ENCODE peak calls at places on chromosomes 7 and 10, in nine cellular contexts. Y is GM23338, X is PC-3, A is hepatocyte, I is GM23248, J is OCI-LY7, N is SK-N-SH, H is neural progenitor cell, S is HCT116. K is an unnamed sample.

GRCh38 chr10:11018426-11018818 is 750 bp downstream of the CELF2 start:
- DNase-seq in H (peak), N (no peak), Y (peak), J (no peak), X (no peak), S (no peak), A (peak), I (peak), K (peak)

GRCh38 chr10:89032141-89032814 is 41.7 kb downstream of the FAS start:
- DNase-seq in I (peak), X (peak), N (no peak), A (no peak), S (peak), Y (peak), H (no peak), J (no peak), K (peak)

GRCh38 chr7:103915958-103916357 is 73.5 kb downstream of the RELN start:
- DNase-seq in H (no peak), A (no peak), J (no peak), S (no peak), Y (no peak), I (peak), N (no peak), X (peak), K (no peak)

GRCh38 chr10:9786576-9786975 is 1231.1 kb upstream of the CELF2 start:
- DNase-seq in X (no peak), N (no peak), S (no peak), Y (no peak), I (peak), A (no peak), J (no peak), H (no peak), K (no peak)

GRCh38 chr10:97321032-97321806 is 2.1 kb downstream of the FRAT1 start:
- DNase-seq in I (no peak), Y (peak), A (peak), N (no peak), X (no peak), J (no peak), H (peak), S (no peak), K (no peak)

GRCh38 chr10:13049774-13050420 is 48.4 kb upstream of the CCDC3 start:
- DNase-seq in Y (no peak), N (no peak), X (no peak), H (peak), J (no peak), S (no peak), A (no peak), I (no peak), K (no peak)

GRCh38 chr7:33418251-33418701 is 288.9 kb downstream of the BBS9 start:
- DNase-seq in J (no peak), A (no peak), Y (peak), S (no peak), H (peak), I (peak), N (no peak), X (no peak), K (no peak)

GRCh38 chr10:82282782-82283456 is 407.9 kb downstream of the NRG3 start:
- DNase-seq in Y (no peak), A (no peak), J (no peak), I (no peak), S (no peak), N (no peak), H (no peak), X (no peak), K (no peak)

GRCh38 chr10:73997479-73997805 is 474 bp upstream of the VCL start:
- DNase-seq in N (no peak), A (no peak), Y (no peak), I (no peak), J (peak), S (no peak), H (no peak), X (no peak), K (peak)

GRCh38 chr10:324593-324992 is 189.3 kb downstream of the ZMYND11 start:
- DNase-seq in N (no peak), Y (no peak), X (no peak), H (no peak), I (peak), A (no peak), S (no peak), J (no peak), K (no peak)

GRCh38 chr10:103739039-103739764 is 116.2 kb downstream of the SH3PXD2A start:
- DNase-seq in Y (peak), I (peak), X (peak), N (no peak), A (peak), S (no peak), H (peak), J (no peak), K (no peak)

GRCh38 chr7:95749515-95749914 is 22.8 kb upstream of the DYNC1I1 start:
- DNase-seq in X (no peak), J (no peak), I (no peak), S (no peak), H (no peak), Y (no peak), A (no peak), N (no peak), K (no peak)

GRCh38 chr10:76428541-76429330 is 997.3 kb downstream of the LRMDA start:
- DNase-seq in Y (peak), N (no peak), J (no peak), S (no peak), H (no peak), A (peak), X (peak), I (peak), K (no peak)

GRCh38 chr7:50657341-50657873 is 92.2 kb upstream of the DDC start:
- DNase-seq in I (peak), S (no peak), N (no peak), Y (no peak), J (no peak), A (peak), H (no peak), X (no peak), K (peak)

GRCh38 chr10:33749809-33750208 is 415.3 kb upstream of the NRP1 start:
- DNase-seq in S (no peak), J (no peak), N (no peak), Y (no peak), X (no peak), A (no peak), H (no peak), I (no peak), K (no peak)

GRCh38 chr10:94138391-94138790 is 144.7 kb downstream of the PLCE1 start:
- DNase-seq in X (no peak), A (no peak), S (no peak), J (no peak), N (no peak), H (no peak), Y (no peak), I (peak), K (no peak)

GRCh38 chr10:18561861-18562551 is 89.4 kb downstream of the NSUN6 start:
- DNase-seq in Y (peak), N (no peak), A (no peak), I (no peak), H (peak), S (no peak), J (no peak), X (no peak), K (no peak)

GRCh38 chr7:149500201-149500600 is 2.6 kb upstream of the ZNF746 start:
- DNase-seq in Y (no peak), H (no peak), X (no peak), I (no peak), A (no peak), S (no peak), N (no peak), J (no peak), K (no peak)

GRCh38 chr7:29075621-29076020 is 70.7 kb downstream of the CPVL start:
- DNase-seq in Y (no peak), J (no peak), I (no peak), N (no peak), X (no peak), H (no peak), A (no peak), S (no peak), K (no peak)

GRCh38 chr7:141220263-141220662 is 146.4 kb downstream of the TMEM178B start:
- DNase-seq in N (peak), X (no peak), S (peak), A (no peak), Y (peak), H (peak), I (no peak), J (peak), K (no peak)

GRCh38 chr7:77444123-77444522 is 28.0 kb upstream of the GSAP start:
- DNase-seq in I (peak), A (no peak), H (peak), S (no peak), N (no peak), Y (no peak), X (no peak), J (no peak), K (no peak)

GRCh38 chr7:139297795-139298194 is 43.3 kb upstream of the FMC1 start:
- DNase-seq in A (peak), X (no peak), H (peak), N (no peak), Y (no peak), I (no peak), J (no peak), S (no peak), K (no peak)

GRCh38 chr10:100697070-100697469 is 48.3 kb upstream of the PAX2 start:
- DNase-seq in X (peak), A (peak), I (peak), Y (no peak), H (no peak), N (no peak), S (peak), J (no peak), K (no peak)

GRCh38 chr10:3469639-3470020 is 297.0 kb upstream of the PITRM1 start:
- DNase-seq in S (no peak), X (peak), A (no peak), Y (no peak), I (peak), N (no peak), J (no peak), H (no peak), K (no peak)

GRCh38 chr7:29243777-29244655 is 49.4 kb downstream of the CHN2 start:
- DNase-seq in A (no peak), N (no peak), H (no peak), S (peak), Y (peak), J (peak), X (no peak), I (no peak), K (peak)

GRCh38 chr7:150897502-150898474 is 45.5 kb downstream of the AOC1 start:
- DNase-seq in H (no peak), Y (no peak), I (no peak), S (no peak), A (no peak), X (no peak), N (no peak), J (peak), K (peak)

GRCh38 chr7:105854516-105854915 is 21.9 kb downstream of the ATXN7L1 start:
- DNase-seq in A (no peak), J (no peak), Y (no peak), I (peak), S (no peak), X (no peak), H (no peak), N (no peak), K (no peak)

GRCh38 chr7:118072893-118073674 is 110.9 kb upstream of the LSM8 start:
- DNase-seq in H (no peak), X (no peak), Y (no peak), A (no peak), J (no peak), I (no peak), N (no peak), S (no peak), K (no peak)

GRCh38 chr7:5429253-5429856 is 5.7 kb upstream of the TNRC18 start:
- DNase-seq in I (peak), Y (peak), H (peak), J (no peak), A (peak), S (no peak), N (no peak), X (peak), K (no peak)

GRCh38 chr10:7436490-7437100 is 25.8 kb upstream of the SFMBT2 start:
- DNase-seq in N (no peak), I (no peak), J (peak), A (no peak), Y (no peak), H (no peak), X (peak), S (no peak), K (no peak)

GRCh38 chr7:2853147-2853546 is 9.0 kb upstream of the GNA12 start:
- DNase-seq in I (peak), X (no peak), H (no peak), N (no peak), A (no peak), J (no peak), S (no peak), Y (no peak), K (no peak)

GRCh38 chr7:2855386-2855785 is 11.3 kb upstream of the GNA12 start:
- DNase-seq in S (no peak), H (no peak), N (no peak), Y (no peak), A (no peak), X (no peak), I (no peak), J (no peak), K (no peak)

GRCh38 chr7:2856388-2857169 is 12.5 kb upstream of the GNA12 start:
- DNase-seq in N (no peak), A (no peak), X (no peak), Y (peak), J (no peak), S (no peak), H (no peak), I (peak), K (no peak)

GRCh38 chr7:2849941-2850766 is 6.0 kb upstream of the GNA12 start:
- DNase-seq in N (no peak), I (no peak), H (no peak), Y (no peak), J (no peak), A (no peak), S (no peak), X (no peak), K (no peak)

DNA sequence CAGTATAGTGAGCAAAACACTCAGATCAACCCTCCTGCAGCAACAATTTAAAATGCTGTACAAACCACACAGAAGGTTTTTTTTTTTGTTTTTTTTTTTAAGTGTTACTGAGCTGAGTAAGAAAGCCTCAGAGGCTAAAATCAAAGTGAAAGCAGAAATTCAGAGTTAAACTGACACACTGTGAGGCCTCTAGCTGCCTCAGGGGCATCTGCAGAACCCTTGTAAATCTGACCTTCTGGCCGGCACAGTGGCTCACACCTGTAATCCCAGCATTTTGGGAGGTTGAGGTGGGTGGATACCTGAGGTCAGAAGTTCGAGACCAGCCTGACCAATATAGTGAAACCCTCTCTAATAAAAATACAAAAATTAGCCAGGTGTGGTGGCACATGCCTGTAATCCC is 7.4 kb upstream of the GNA12 start:
- DNase-seq in J (no peak), I (no peak), S (no peak), X (no peak), N (no peak), H (no peak), Y (no peak), A (no peak), K (peak)
- TF ChIP-seq EZH2phosphoT487 in J (no peak), I (no peak), S (no peak), X (no peak), N (no peak), H (no peak), Y (no peak), A (no peak), K (no peak)

DNA sequence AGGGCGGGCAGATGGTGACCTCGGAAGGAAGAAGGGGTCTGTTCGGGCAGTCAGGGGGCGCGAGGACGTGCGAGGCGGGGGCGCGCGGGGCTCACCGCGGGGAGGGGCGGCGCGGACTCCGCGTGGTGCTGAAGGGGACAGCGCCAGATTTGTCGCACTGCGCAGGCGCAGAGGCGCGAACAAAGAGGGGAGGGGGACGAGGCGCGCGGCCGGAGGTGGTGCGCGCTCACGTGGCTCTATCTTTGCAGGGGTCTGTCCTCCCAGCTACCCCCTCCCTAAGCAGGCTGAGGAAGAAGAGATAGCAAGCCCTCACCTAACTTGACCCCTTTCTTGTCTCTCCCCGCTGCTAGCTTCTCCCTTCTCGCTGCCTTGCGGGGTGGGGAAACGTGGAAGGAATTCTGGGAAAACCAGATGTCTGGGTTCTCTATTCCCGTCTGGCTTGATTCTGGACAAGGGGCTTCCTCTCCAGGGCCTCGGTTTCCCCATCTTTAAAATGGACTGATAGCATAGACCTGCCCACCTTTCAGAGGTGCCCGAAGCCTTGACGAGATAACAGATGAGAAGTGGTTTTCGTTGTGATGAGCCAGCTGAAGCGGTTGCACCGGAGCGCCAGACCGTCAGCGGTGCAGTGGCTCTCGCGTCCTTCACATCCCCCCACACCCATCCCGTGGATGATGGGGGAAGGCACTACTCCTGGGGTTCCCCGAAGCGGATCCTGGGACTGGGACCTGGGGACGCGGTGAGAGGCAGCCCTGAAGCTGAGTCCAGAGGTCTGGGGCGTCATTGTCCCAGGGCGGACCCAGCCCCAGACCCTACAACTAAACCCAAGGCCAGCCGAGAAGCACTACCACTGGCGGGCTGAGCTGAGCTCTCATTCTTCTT is 834 bp upstream of the FBXL15 start:
- DNase-seq in N (peak), H (peak), A (peak), S (no peak), I (peak), X (peak), J (peak), Y (peak), K (peak)
- TF ChIP-seq EZH2phosphoT487 in N (no peak), H (no peak), A (no peak), S (no peak), I (no peak), X (no peak), J (no peak), Y (no peak), K (no peak)

DNA sequence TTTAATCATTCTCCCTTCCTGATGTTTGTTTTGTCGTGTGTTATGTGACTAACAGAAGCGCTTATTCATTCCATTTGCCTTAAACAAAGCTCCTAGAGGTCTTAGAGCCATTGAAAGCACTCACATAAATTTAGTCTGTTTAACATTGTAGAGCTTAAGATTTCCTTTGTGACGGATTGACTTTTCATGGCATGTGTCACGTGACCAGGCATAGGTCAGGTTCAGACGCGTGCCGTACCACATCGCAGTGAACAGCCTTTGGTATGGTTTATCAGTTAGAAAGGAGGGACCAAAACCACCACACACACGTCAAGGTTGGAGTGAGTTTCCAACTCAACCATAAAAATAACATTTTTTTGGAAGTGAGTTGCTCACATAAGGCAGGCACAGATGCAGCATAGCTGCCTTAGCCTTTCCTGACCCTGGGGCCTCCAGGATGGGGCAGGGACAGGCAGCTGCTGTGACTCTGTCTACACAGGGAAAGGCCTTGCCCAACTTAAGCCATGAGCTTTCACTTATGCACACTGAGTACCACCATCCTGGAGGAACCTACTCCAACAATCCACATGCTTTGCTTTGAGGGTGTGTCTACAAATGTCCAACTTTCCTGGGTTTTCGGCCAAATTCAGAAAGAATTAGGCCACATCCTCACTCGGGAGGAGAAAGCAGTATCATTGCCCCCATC is 55.5 kb downstream of the WDFY4 start:
- DNase-seq in I (no peak), S (no peak), A (no peak), N (no peak), J (no peak), X (no peak), H (no peak), Y (no peak), K (no peak)
- TF ChIP-seq EZH2phosphoT487 in I (no peak), S (no peak), A (no peak), N (no peak), J (no peak), X (no peak), H (no peak), Y (no peak), K (no peak)

DNA sequence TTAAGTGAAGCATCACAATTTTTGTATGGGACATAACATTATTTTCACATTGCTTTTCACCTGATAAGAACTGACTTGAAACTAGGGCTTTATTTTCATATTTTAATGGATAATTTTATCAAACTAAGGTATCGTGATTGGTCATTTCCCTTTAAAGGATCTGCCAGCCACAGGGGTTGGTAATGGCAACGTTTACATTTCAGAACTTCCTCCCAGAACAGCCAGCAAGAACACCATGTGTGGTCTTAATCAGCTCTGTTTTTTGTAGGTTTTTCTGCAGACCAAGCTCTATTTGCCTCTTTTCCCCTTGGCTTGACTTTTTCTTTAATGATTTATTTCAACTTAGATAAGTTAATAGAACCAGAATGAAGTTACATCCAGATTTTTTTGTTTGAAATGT is 262.3 kb upstream of the CACNA2D1 start:
- DNase-seq in A (no peak), N (no peak), I (no peak), Y (peak), J (no peak), H (no peak), S (no peak), X (no peak), K (no peak)
- TF ChIP-seq EZH2phosphoT487 in A (no peak), N (no peak), I (no peak), Y (no peak), J (no peak), H (no peak), S (no peak), X (no peak), K (no peak)

GRCh38 chr7:134742688-134743350 is 36.6 kb upstream of the CALD1 start:
- DNase-seq in J (no peak), I (peak), N (no peak), H (no peak), A (no peak), Y (no peak), S (no peak), X (no peak), K (no peak)
- TF ChIP-seq EZH2phosphoT487 in J (no peak), I (no peak), N (no peak), H (no peak), A (no peak), Y (no peak), S (no peak), X (no peak), K (no peak)

GRCh38 chr10:2303169-2303568 is 565.8 kb upstream of the ADARB2 start:
- DNase-seq in I (no peak), H (no peak), N (no peak), Y (peak), J (no peak), S (no peak), A (no peak), X (no peak), K (no peak)
- TF ChIP-seq EZH2phosphoT487 in I (no peak), H (no peak), N (no peak), Y (no peak), J (no peak), S (no peak), A (no peak), X (no peak), K (no peak)

GRCh38 chr10:28679941-28680752 is 2.8 kb downstream of the BAMBI start:
- DNase-seq in X (peak), J (peak), H (peak), A (peak), I (no peak), N (peak), Y (no peak), S (no peak), K (no peak)
- TF ChIP-seq EZH2phosphoT487 in X (no peak), J (no peak), H (no peak), A (no peak), I (no peak), N (no peak), Y (no peak), S (no peak), K (no peak)